ENCODE peak calls at places on chromosome 7, in four cellular contexts. Y, R, I and V are unnamed samples.

GRCh38 chr7:18117482-18117881 is 89.8 kb upstream of the PRPS1L1 start:
- DNase-seq in Y (no peak), R (no peak), I (no peak), V (no peak)

GRCh38 chr7:50743893-50744292 is 38.8 kb downstream of the GRB10 start:
- DNase-seq in Y (no peak), R (no peak), I (no peak), V (no peak)

GRCh38 chr7:44217133-44217714 is 16.4 kb downstream of the YKT6 start:
- DNase-seq in Y (no peak), R (no peak), I (no peak), V (no peak)

GRCh38 chr7:5594616-5595544 is 171.2 kb upstream of the TNRC18 start:
- DNase-seq in Y (no peak), R (no peak), I (no peak), V (peak; percentile 14)

GRCh38 chr7:37150856-37151255 is 297.8 kb downstream of the ELMO1 start:
- DNase-seq in Y (no peak), R (no peak), I (no peak), V (no peak)

GRCh38 chr7:133315332-133316040 is 62.6 kb downstream of the EXOC4 start:
- DNase-seq in Y (no peak), R (no peak), I (no peak), V (no peak)

GRCh38 chr7:69693042-69693441 is 94.8 kb downstream of the AUTS2 start:
- DNase-seq in Y (no peak), R (no peak), I (no peak), V (no peak)

GRCh38 chr7:32958046-32959025 is 1.1 kb downstream of the FKBP9 start:
- DNase-seq in Y (no peak), R (no peak), I (no peak), V (no peak)

GRCh38 chr7:72098812-72099211 is 313.3 kb downstream of the CALN1 start:
- DNase-seq in Y (no peak), R (no peak), I (no peak), V (no peak)

GRCh38 chr7:17038783-17039170 is 157.0 kb upstream of the AGR3 start:
- DNase-seq in Y (no peak), R (no peak), I (no peak), V (no peak)

GRCh38 chr7:151367304-151367703 is 25.7 kb downstream of the NUB1 start:
- DNase-seq in Y (no peak), R (no peak), I (no peak), V (no peak)

GRCh38 chr7:92639956-92640355 is 49.8 kb upstream of the FAM133B start:
- DNase-seq in Y (no peak), R (no peak), I (no peak), V (no peak)

GRCh38 chr7:28957822-28958234 is 302 bp downstream of the TRIL start:
- DNase-seq in Y (no peak), R (peak; percentile 16), I (no peak), V (no peak)

GRCh38 chr7:3289996-3290395 is 11.1 kb upstream of the SDK1 start:
- DNase-seq in Y (no peak), R (no peak), I (no peak), V (no peak)

GRCh38 chr7:121873795-121874194 is 834 bp downstream of the PTPRZ1 start:
- DNase-seq in Y (no peak), R (no peak), I (no peak), V (no peak)

GRCh38 chr7:92177362-92177761 is 1.6 kb downstream of the LRRD1 start:
- DNase-seq in Y (no peak), R (no peak), I (no peak), V (no peak)

GRCh38 chr7:26410156-26410555 is 118.5 kb downstream of the SNX10 start:
- DNase-seq in Y (no peak), R (no peak), I (no peak), V (no peak)

GRCh38 chr7:48083114-48083830 is 5.8 kb upstream of the UPP1 start:
- DNase-seq in Y (peak; percentile 85), R (no peak), I (peak; percentile 37), V (no peak)

GRCh38 chr7:130908345-130909160 is 174.5 kb upstream of the KLF14 start:
- DNase-seq in Y (no peak), R (no peak), I (no peak), V (no peak)

GRCh38 chr7:2530076-2530967 is 10.7 kb downstream of the LFNG start:
- DNase-seq in Y (peak; percentile 94), R (no peak), I (peak; percentile 85), V (peak; percentile 86)

GRCh38 chr7:155804897-155805825 is 7.1 kb downstream of the SHH start:
- DNase-seq in Y (peak; percentile 64), R (peak; percentile 87), I (no peak), V (peak; percentile 46)

GRCh38 chr7:79653136-79653631 is 199.7 kb upstream of the MAGI2 start:
- DNase-seq in Y (no peak), R (no peak), I (no peak), V (no peak)

GRCh38 chr7:4882169-4882741 is 1.3 kb downstream of the RADIL start:
- DNase-seq in Y (no peak), R (no peak), I (no peak), V (no peak)

GRCh38 chr7:38744746-38745145 is 113.6 kb upstream of the AMPH start:
- DNase-seq in Y (no peak), R (no peak), I (no peak), V (no peak)

GRCh38 chr7:139840776-139841175 is 11.7 kb downstream of the TBXAS1 start:
- DNase-seq in Y (no peak), R (no peak), I (no peak), V (no peak)

GRCh38 chr7:135708041-135708440 is 19.9 kb downstream of the SLC13A4 start:
- DNase-seq in Y (no peak), R (no peak), I (no peak), V (no peak)

GRCh38 chr7:1270181-1270580 is 37.5 kb downstream of the UNCX start:
- DNase-seq in Y (no peak), R (no peak), I (no peak), V (no peak)

GRCh38 chr7:22210355-22210754 is 146.6 kb downstream of the RAPGEF5 start:
- DNase-seq in Y (no peak), R (no peak), I (no peak), V (no peak)

GRCh38 chr7:128550920-128551319 is 74.4 kb downstream of the METTL2B start:
- DNase-seq in Y (peak; percentile 23), R (no peak), I (no peak), V (no peak)

GRCh38 chr7:25069900-25070443 is 55.1 kb downstream of the CYCS start:
- DNase-seq in Y (peak; percentile 76), R (peak; percentile 39), I (peak; percentile 52), V (peak; percentile 45)

GRCh38 chr7:54643064-54643463 is 100.9 kb downstream of the VSTM2A start:
- DNase-seq in Y (no peak), R (no peak), I (no peak), V (no peak)

GRCh38 chr7:151102991-151103390 is 16.7 kb downstream of the AGAP3 start:
- DNase-seq in Y (no peak), R (no peak), I (no peak), V (no peak)

GRCh38 chr7:93843260-93843659 is 47.3 kb downstream of the TFPI2 start:
- DNase-seq in Y (no peak), R (no peak), I (no peak), V (no peak)

GRCh38 chr7:117445206-117445605 is 17.9 kb upstream of the ASZ1 start:
- DNase-seq in Y (no peak), R (no peak), I (no peak), V (no peak)

GRCh38 chr7:131108212-131108980 is 219.3 kb upstream of the MKLN1 start:
- DNase-seq in Y (peak; percentile 71), R (no peak), I (peak; percentile 86), V (no peak)

GRCh38 chr7:91264083-91264923 is at the start of gene FZD1:
- DNase-seq in Y (peak; percentile 59), R (peak; percentile 79), I (no peak), V (peak; percentile 30)

GRCh38 chr7:85172530-85172941 is 14.3 kb downstream of the SEMA3D start:
- DNase-seq in Y (no peak), R (no peak), I (no peak), V (no peak)

GRCh38 chr7:33262476-33262875 is 133.1 kb downstream of the BBS9 start:
- DNase-seq in Y (no peak), R (no peak), I (no peak), V (no peak)

GRCh38 chr7:42053834-42054233 is 183.2 kb downstream of the GLI3 start:
- DNase-seq in Y (no peak), R (no peak), I (no peak), V (no peak)

GRCh38 chr7:114481995-114482394 is 67.4 kb downstream of the FOXP2 start:
- DNase-seq in Y (no peak), R (no peak), I (no peak), V (no peak)